ENCODE peak calls at places on chromosomes 1 and 21, in five cellular contexts. X, S, J, G and U are unnamed samples.
A peak's percentile ranks its signal among the peaks of the same experiment; 100 is the strongest.

GRCh38 chr1:185934476-185935189 is 200.4 kb downstream of the HMCN1 start:
- DNase-seq in X (no peak), S (no peak), J (no peak), G (peak; percentile 82), U (no peak)

GRCh38 chr1:76868154-76868882 is 1.0 kb downstream of the ST6GALNAC5 start:
- DNase-seq in X (no peak), S (no peak), J (peak; percentile 55), G (peak; percentile 30), U (peak; percentile 11)

GRCh38 chr1:208944981-208945451 is 638.5 kb upstream of the CAMK1G start:
- DNase-seq in X (no peak), S (no peak), J (no peak), G (no peak), U (no peak)

GRCh38 chr21:34545079-34545884 is 33.3 kb upstream of the KCNE1 start:
- DNase-seq in X (no peak), S (no peak), J (no peak), G (peak; percentile 83), U (peak; percentile 51)

GRCh38 chr1:53559391-53559815 is 100.2 kb downstream of the DMRTB1 start:
- DNase-seq in X (no peak), S (peak; percentile 6), J (no peak), G (no peak), U (no peak)

GRCh38 chr21:19832551-19832950 is 1165.7 kb upstream of the NCAM2 start:
- DNase-seq in X (no peak), S (no peak), J (no peak), G (no peak), U (no peak)

GRCh38 chr1:200474633-200475032 is 64.8 kb upstream of the ZNF281 start:
- DNase-seq in X (no peak), S (no peak), J (no peak), G (no peak), U (no peak)

GRCh38 chr1:9615316-9616063 is 26.8 kb downstream of the TMEM201 start:
- DNase-seq in X (peak; percentile 30), S (no peak), J (peak; percentile 52), G (peak; percentile 10), U (peak; percentile 61)

GRCh38 chr1:156489166-156489934 is 11.2 kb downstream of the MEF2D start:
- DNase-seq in X (no peak), S (no peak), J (peak; percentile 70), G (no peak), U (no peak)

GRCh38 chr1:160189649-160190625 is at the start of gene CASQ1:
- DNase-seq in X (no peak), S (no peak), J (no peak), G (no peak), U (no peak)

GRCh38 chr1:184590163-184590750 is 164.4 kb downstream of the EDEM3 start:
- DNase-seq in X (no peak), S (no peak), J (no peak), G (no peak), U (no peak)

GRCh38 chr1:236141447-236142357 is 637 bp upstream of the GPR137B start:
- DNase-seq in X (no peak), S (no peak), J (no peak), G (peak; percentile 63), U (peak; percentile 60)

GRCh38 chr1:222243902-222244301 is 304.0 kb downstream of the HHIPL2 start:
- DNase-seq in X (no peak), S (no peak), J (no peak), G (no peak), U (no peak)

GRCh38 chr1:34683616-34684015 is 71.2 kb upstream of the GJB5 start:
- DNase-seq in X (no peak), S (no peak), J (no peak), G (no peak), U (no peak)

GRCh38 chr1:175543447-175543846 is 199.9 kb downstream of the TNR start:
- DNase-seq in X (no peak), S (no peak), J (no peak), G (no peak), U (no peak)

GRCh38 chr1:46413596-46413985 is 19.5 kb downstream of the FAAH start:
- DNase-seq in X (no peak), S (no peak), J (no peak), G (no peak), U (no peak)